ENCODE peak calls at places on chromosomes 12 and 14, in nine cellular contexts. One of them, this sample, is unnamed. For H3K4me1, the result is how much of the 10 kb centered on the place peaks cover.

GRCh38 chr12:108793756-108794441 is 62.6 kb upstream of the CORO1C start:
- DNase-seq in mammary epithelial cell: no peak
- DNase-seq in left ventricle myocardium inferior: peak
- DNase-seq in A549: no peak
- DNase-seq in GM23338: no peak
- DNase-seq in tibial nerve: no peak
- DNase-seq in colonic mucosa: no peak
- DNase-seq in OCI-LY7: no peak
- DNase-seq in A673: no peak
- DNase-seq in this sample: no peak

GRCh38 chr12:49026678-49027480 is 8.3 kb upstream of the PRKAG1 start:
- DNase-seq in mammary epithelial cell: no peak
- DNase-seq in left ventricle myocardium inferior: no peak
- DNase-seq in A549: no peak
- DNase-seq in GM23338: no peak
- DNase-seq in tibial nerve: no peak
- DNase-seq in colonic mucosa: no peak
- DNase-seq in OCI-LY7: no peak
- DNase-seq in A673: no peak
- DNase-seq in this sample: no peak

GRCh38 chr12:46152456-46152855 is 116.4 kb downstream of the SLC38A1 start:
- DNase-seq in mammary epithelial cell: no peak
- DNase-seq in left ventricle myocardium inferior: no peak
- DNase-seq in A549: no peak
- DNase-seq in GM23338: no peak
- DNase-seq in tibial nerve: no peak
- DNase-seq in colonic mucosa: no peak
- DNase-seq in OCI-LY7: no peak
- DNase-seq in A673: no peak
- DNase-seq in this sample: no peak

GRCh38 chr12:103495158-103495782 is 498 bp downstream of the C12orf42 start:
- DNase-seq in mammary epithelial cell: peak
- DNase-seq in left ventricle myocardium inferior: no peak
- DNase-seq in A549: peak
- DNase-seq in GM23338: peak
- DNase-seq in tibial nerve: no peak
- DNase-seq in colonic mucosa: peak
- DNase-seq in OCI-LY7: no peak
- DNase-seq in A673: peak
- DNase-seq in this sample: peak

GRCh38 chr14:104639889-104640548 is 35.4 kb upstream of the TMEM179 start:
- DNase-seq in mammary epithelial cell: peak
- DNase-seq in left ventricle myocardium inferior: peak
- DNase-seq in A549: peak
- DNase-seq in GM23338: peak
- DNase-seq in tibial nerve: peak
- DNase-seq in colonic mucosa: peak
- DNase-seq in OCI-LY7: peak
- DNase-seq in A673: peak
- DNase-seq in this sample: peak

GRCh38 chr14:104892517-104893434 is 27.7 kb downstream of the CEP170B start:
- DNase-seq in mammary epithelial cell: no peak
- DNase-seq in left ventricle myocardium inferior: no peak
- DNase-seq in A549: no peak
- DNase-seq in GM23338: no peak
- DNase-seq in tibial nerve: no peak
- DNase-seq in colonic mucosa: peak
- DNase-seq in OCI-LY7: no peak
- DNase-seq in A673: no peak
- DNase-seq in this sample: peak

GRCh38 chr14:31071151-31071550 is 45.0 kb upstream of the STRN3 start:
- DNase-seq in mammary epithelial cell: no peak
- DNase-seq in left ventricle myocardium inferior: no peak
- DNase-seq in A549: no peak
- DNase-seq in GM23338: no peak
- DNase-seq in tibial nerve: no peak
- DNase-seq in colonic mucosa: no peak
- DNase-seq in OCI-LY7: no peak
- DNase-seq in A673: no peak
- DNase-seq in this sample: no peak

GRCh38 chr14:70670992-70671651 is 29.4 kb downstream of the TTC9 start:
- DNase-seq in mammary epithelial cell: no peak
- DNase-seq in left ventricle myocardium inferior: no peak
- DNase-seq in A549: no peak
- DNase-seq in GM23338: no peak
- DNase-seq in tibial nerve: no peak
- DNase-seq in colonic mucosa: no peak
- DNase-seq in OCI-LY7: no peak
- DNase-seq in A673: no peak
- DNase-seq in this sample: no peak

GRCh38 chr14:79186523-79186922 is 1016.4 kb downstream of the NRXN3 start:
- DNase-seq in mammary epithelial cell: no peak
- DNase-seq in left ventricle myocardium inferior: no peak
- DNase-seq in A549: no peak
- DNase-seq in GM23338: no peak
- DNase-seq in tibial nerve: no peak
- DNase-seq in colonic mucosa: no peak
- DNase-seq in OCI-LY7: no peak
- DNase-seq in A673: no peak
- DNase-seq in this sample: no peak

GRCh38 chr12:127767631-127768030 is 499.3 kb upstream of the TMEM132C start:
- DNase-seq in mammary epithelial cell: no peak
- DNase-seq in left ventricle myocardium inferior: no peak
- DNase-seq in A549: no peak
- DNase-seq in GM23338: no peak
- DNase-seq in tibial nerve: no peak
- DNase-seq in colonic mucosa: no peak
- DNase-seq in OCI-LY7: no peak
- DNase-seq in A673: peak
- DNase-seq in this sample: no peak

GRCh38 chr12:84632556-84632955 is 280.0 kb downstream of the SLC6A15 start:
- DNase-seq in mammary epithelial cell: no peak
- DNase-seq in left ventricle myocardium inferior: no peak
- DNase-seq in A549: no peak
- DNase-seq in GM23338: no peak
- DNase-seq in tibial nerve: no peak
- DNase-seq in colonic mucosa: no peak
- DNase-seq in OCI-LY7: no peak
- DNase-seq in A673: no peak
- DNase-seq in this sample: no peak

GRCh38 chr12:112932485-112933151 is 5.7 kb upstream of the OAS3 start:
- DNase-seq in mammary epithelial cell: no peak
- DNase-seq in left ventricle myocardium inferior: no peak
- DNase-seq in A549: no peak
- DNase-seq in GM23338: peak
- DNase-seq in tibial nerve: no peak
- DNase-seq in colonic mucosa: no peak
- DNase-seq in OCI-LY7: no peak
- DNase-seq in A673: peak
- DNase-seq in this sample: no peak

DNA sequence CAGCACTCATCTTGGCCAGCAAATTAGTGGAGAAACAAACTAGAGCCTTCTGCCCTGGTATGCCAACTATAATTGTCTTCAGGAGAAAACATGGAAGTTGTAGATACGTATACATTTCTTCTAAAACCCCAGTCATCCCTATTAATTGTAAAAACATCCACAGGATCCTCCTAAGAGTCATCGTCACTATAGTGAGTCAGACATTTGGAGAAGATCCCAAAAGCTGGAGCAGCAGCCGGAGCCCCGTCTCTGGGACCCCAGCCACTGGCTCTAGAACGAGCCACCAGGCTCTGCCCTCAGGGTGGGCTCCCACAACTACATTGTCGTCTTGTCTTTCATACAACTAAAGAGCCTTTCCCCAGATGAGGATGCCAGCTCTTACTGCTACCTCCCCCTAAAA is 15.5 kb downstream of the PRKAB1 start:
- DNase-seq in mammary epithelial cell: no peak
- DNase-seq in left ventricle myocardium inferior: no peak
- DNase-seq in A549: no peak
- DNase-seq in GM23338: no peak
- DNase-seq in tibial nerve: no peak
- DNase-seq in colonic mucosa: no peak
- DNase-seq in OCI-LY7: no peak
- DNase-seq in A673: no peak
- DNase-seq in this sample: no peak
- H3K4me1 ChIP-seq in mammary epithelial cell: under half
- H3K4me1 ChIP-seq in left ventricle myocardium inferior: half or more
- H3K4me1 ChIP-seq in A549: under half
- H3K4me1 ChIP-seq in GM23338: under half
- H3K4me1 ChIP-seq in tibial nerve: under half
- H3K4me1 ChIP-seq in colonic mucosa: half or more
- H3K4me1 ChIP-seq in OCI-LY7: under half
- H3K4me1 ChIP-seq in A673: under half
- H3K4me1 ChIP-seq in this sample: under half

DNA sequence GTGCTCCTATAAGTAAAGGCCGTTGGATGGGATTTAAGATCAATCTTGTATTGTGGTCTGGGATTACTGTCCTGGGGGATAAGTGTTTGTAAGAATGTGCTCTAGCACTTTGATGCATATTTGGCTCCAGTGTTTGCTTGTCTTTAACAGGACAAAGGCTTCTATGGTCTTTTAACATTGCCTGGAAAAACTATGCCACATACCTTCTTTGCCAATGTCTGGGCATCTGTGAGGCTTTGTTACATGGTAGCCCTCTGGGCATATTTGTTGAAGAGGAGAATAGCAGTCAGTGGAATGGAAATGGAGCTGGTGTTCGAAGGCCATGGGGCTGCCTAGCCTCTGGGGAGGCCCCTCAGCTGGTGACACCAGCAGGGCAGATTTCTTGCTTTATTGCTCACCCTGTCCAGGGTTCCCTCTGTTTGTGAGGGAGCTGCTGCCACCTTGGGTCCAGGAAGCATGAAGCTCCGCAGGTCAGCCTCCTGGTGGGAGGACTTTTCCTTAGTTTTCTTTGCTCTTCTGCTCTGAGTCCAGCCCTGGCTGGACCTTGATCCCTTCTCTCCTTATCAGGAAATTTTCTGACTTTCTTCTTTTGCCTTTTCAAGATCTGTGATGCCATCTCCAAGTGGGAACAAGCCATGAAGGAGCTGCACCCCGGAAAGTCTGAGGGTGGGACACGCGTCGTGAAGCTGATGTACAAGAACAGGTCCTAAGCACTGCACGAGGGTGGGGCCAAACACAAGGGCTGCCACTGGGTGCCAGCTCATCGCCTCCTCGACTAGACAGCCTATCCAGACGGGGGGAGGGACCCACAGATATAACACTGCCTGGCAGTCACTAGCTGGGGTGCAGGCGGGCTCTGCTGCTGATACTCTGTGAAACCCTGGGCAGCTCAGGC is 19.5 kb downstream of the PIGH start:
- DNase-seq in mammary epithelial cell: no peak
- DNase-seq in left ventricle myocardium inferior: no peak
- DNase-seq in A549: no peak
- DNase-seq in GM23338: no peak
- DNase-seq in tibial nerve: no peak
- DNase-seq in colonic mucosa: no peak
- DNase-seq in OCI-LY7: no peak
- DNase-seq in A673: no peak
- DNase-seq in this sample: no peak
- TF ChIP-seq CTCF in mammary epithelial cell: no peak
- TF ChIP-seq CTCF in left ventricle myocardium inferior: no peak
- TF ChIP-seq CTCF in A549: no peak
- TF ChIP-seq CTCF in GM23338: peak
- TF ChIP-seq CTCF in tibial nerve: no peak
- TF ChIP-seq CTCF in colonic mucosa: no peak
- TF ChIP-seq CTCF in OCI-LY7: no peak
- TF ChIP-seq CTCF in A673: no peak
- TF ChIP-seq CTCF in this sample: no peak

GRCh38 chr12:47896633-47897032 is 8.2 kb downstream of the VDR start:
- DNase-seq in mammary epithelial cell: peak
- DNase-seq in left ventricle myocardium inferior: no peak
- DNase-seq in A549: peak
- DNase-seq in GM23338: peak
- DNase-seq in tibial nerve: no peak
- DNase-seq in colonic mucosa: peak
- DNase-seq in OCI-LY7: no peak
- DNase-seq in A673: no peak
- DNase-seq in this sample: no peak

GRCh38 chr12:47892819-47893218 is 12.0 kb downstream of the VDR start:
- DNase-seq in mammary epithelial cell: no peak
- DNase-seq in left ventricle myocardium inferior: no peak
- DNase-seq in A549: no peak
- DNase-seq in GM23338: no peak
- DNase-seq in tibial nerve: no peak
- DNase-seq in colonic mucosa: peak
- DNase-seq in OCI-LY7: no peak
- DNase-seq in A673: no peak
- DNase-seq in this sample: no peak

GRCh38 chr12:47894652-47895051 is 10.1 kb downstream of the VDR start:
- DNase-seq in mammary epithelial cell: no peak
- DNase-seq in left ventricle myocardium inferior: no peak
- DNase-seq in A549: no peak
- DNase-seq in GM23338: no peak
- DNase-seq in tibial nerve: no peak
- DNase-seq in colonic mucosa: peak
- DNase-seq in OCI-LY7: no peak
- DNase-seq in A673: no peak
- DNase-seq in this sample: no peak

GRCh38 chr12:47894068-47894467 is 10.7 kb downstream of the VDR start:
- DNase-seq in mammary epithelial cell: no peak
- DNase-seq in left ventricle myocardium inferior: no peak
- DNase-seq in A549: no peak
- DNase-seq in GM23338: no peak
- DNase-seq in tibial nerve: no peak
- DNase-seq in colonic mucosa: peak
- DNase-seq in OCI-LY7: peak
- DNase-seq in A673: no peak
- DNase-seq in this sample: no peak

GRCh38 chr12:47896022-47896421 is 8.8 kb downstream of the VDR start:
- DNase-seq in mammary epithelial cell: no peak
- DNase-seq in left ventricle myocardium inferior: no peak
- DNase-seq in A549: no peak
- DNase-seq in GM23338: no peak
- DNase-seq in tibial nerve: no peak
- DNase-seq in colonic mucosa: no peak
- DNase-seq in OCI-LY7: no peak
- DNase-seq in A673: no peak
- DNase-seq in this sample: no peak
- H3K27ac ChIP-seq in mammary epithelial cell: no peak
- H3K27ac ChIP-seq in left ventricle myocardium inferior: no peak
- H3K27ac ChIP-seq in A549: peak
- H3K27ac ChIP-seq in GM23338: no peak
- H3K27ac ChIP-seq in tibial nerve: no peak
- H3K27ac ChIP-seq in colonic mucosa: peak
- H3K27ac ChIP-seq in OCI-LY7: no peak
- H3K27ac ChIP-seq in A673: no peak
- H3K27ac ChIP-seq in this sample: no peak

DNA sequence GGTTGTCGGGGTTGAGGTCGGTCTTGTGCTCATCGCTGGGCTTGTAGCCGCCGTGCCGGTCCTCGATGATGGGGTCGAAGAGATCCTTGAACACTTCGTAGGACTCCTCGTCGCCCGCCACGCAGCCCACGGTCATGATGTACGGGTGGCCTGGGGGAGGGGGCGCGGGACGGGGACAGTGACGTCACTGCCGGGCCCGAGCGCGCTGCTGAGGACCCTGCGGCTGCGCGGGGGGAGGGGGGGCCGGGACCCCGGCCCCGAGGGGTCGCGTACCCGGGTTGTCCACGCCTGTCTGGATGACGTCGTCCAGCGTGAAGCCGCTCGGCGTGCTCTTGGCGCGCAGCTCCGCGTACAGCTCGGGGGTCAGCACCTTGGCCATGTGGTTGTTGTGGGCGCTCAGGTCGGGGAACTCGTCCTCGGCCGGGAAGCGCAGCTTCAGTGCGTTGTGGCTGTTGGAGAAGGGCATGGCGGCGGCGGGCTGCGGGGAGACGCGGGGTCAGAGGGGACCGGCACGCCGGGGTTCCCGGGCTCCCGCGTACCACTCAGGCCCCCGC is 525 bp downstream of the CKB start:
- DNase-seq in mammary epithelial cell: no peak
- DNase-seq in left ventricle myocardium inferior: peak
- DNase-seq in A549: no peak
- DNase-seq in GM23338: peak
- DNase-seq in tibial nerve: no peak
- DNase-seq in colonic mucosa: no peak
- DNase-seq in OCI-LY7: no peak
- DNase-seq in A673: no peak
- DNase-seq in this sample: no peak
- H3K4me1 ChIP-seq in mammary epithelial cell: under half
- H3K4me1 ChIP-seq in left ventricle myocardium inferior: half or more
- H3K4me1 ChIP-seq in A549: half or more
- H3K4me1 ChIP-seq in GM23338: under half
- H3K4me1 ChIP-seq in tibial nerve: under half
- H3K4me1 ChIP-seq in colonic mucosa: under half
- H3K4me1 ChIP-seq in OCI-LY7: under half
- H3K4me1 ChIP-seq in A673: under half
- H3K4me1 ChIP-seq in this sample: half or more